ENCODE peak calls at places on chromosomes 13 and 19, in five cellular contexts. Q is Peyer's patch; U is colonic mucosa; S is stimulated activated CD4-positive, alpha-beta T cell treated with anti-CD3 and anti-CD28 coated beads, Interleukin-4, amount 100 ng/mL, for 1 hour; I is EH. R is an unnamed sample.

GRCh38 chr19:35673121-35673804 is 6.9 kb downstream of the UPK1A start:
- DNase-seq in I (peak), S (peak), Q (peak), U (no peak), R (peak)

GRCh38 chr19:48190288-48191284 is 20.1 kb downstream of the ZSWIM9 start:
- DNase-seq in I (peak), U (no peak), S (peak), Q (peak), R (peak)

GRCh38 chr13:52713894-52714293 is 25.7 kb downstream of the CNMD start:
- DNase-seq in S (no peak), Q (no peak), I (no peak), U (peak), R (no peak)

GRCh38 chr19:898663-899062 is 5.4 kb downstream of the RNU6-9 start:
- DNase-seq in U (no peak), Q (peak), S (no peak), I (no peak), R (peak)

GRCh38 chr19:7928334-7928706 is 2.4 kb upstream of the CTXN1 start:
- DNase-seq in I (no peak), Q (no peak), S (no peak), U (no peak), R (peak)

GRCh38 chr13:20332361-20333096 is 100.4 kb upstream of the GJB6 start:
- DNase-seq in U (no peak), I (peak), S (no peak), Q (no peak), R (no peak)

GRCh38 chr19:30555075-30555787 is 183.0 kb downstream of the ZNF536 start:
- DNase-seq in I (no peak), S (no peak), Q (peak), U (no peak), R (no peak)

GRCh38 chr19:8826371-8826770 is 5.7 kb downstream of the ZNF558 start:
- DNase-seq in Q (no peak), I (no peak), U (no peak), S (no peak), R (no peak)

GRCh38 chr13:78978381-78978998 is 319.5 kb upstream of the OBI1 start:
- DNase-seq in S (no peak), Q (peak), U (peak), I (peak), R (peak)

GRCh38 chr13:27130223-27131015 is 41.2 kb downstream of the USP12 start:
- DNase-seq in S (no peak), U (no peak), Q (no peak), I (peak), R (no peak)

GRCh38 chr19:4717966-4718701 is 5.5 kb downstream of the DPP9 start:
- DNase-seq in I (no peak), U (no peak), Q (no peak), S (no peak), R (no peak)

GRCh38 chr13:47033216-47033615 is 136.4 kb upstream of the HTR2A start:
- DNase-seq in S (no peak), U (no peak), I (peak), Q (no peak), R (no peak)

GRCh38 chr13:41654800-41655199 is 197.4 kb downstream of the RGCC start:
- DNase-seq in S (no peak), U (no peak), I (no peak), Q (no peak), R (no peak)

GRCh38 chr13:28535734-28536133 is 40.8 kb upstream of the FLT1 start:
- DNase-seq in I (no peak), S (no peak), Q (no peak), U (no peak), R (no peak)

GRCh38 chr19:6067975-6068374 is 42.3 kb downstream of the RFX2 start:
- DNase-seq in I (no peak), S (no peak), Q (peak), U (peak), R (no peak)

GRCh38 chr13:79647518-79647917 is 166.6 kb downstream of the NDFIP2 start:
- DNase-seq in S (no peak), U (no peak), I (no peak), Q (no peak), R (no peak)

GRCh38 chr13:57716295-57716694 is 84.8 kb downstream of the PCDH17 start:
- DNase-seq in I (no peak), S (no peak), U (no peak), Q (no peak), R (no peak)

GRCh38 chr19:55166530-55167268 is at the start of gene DNAAF3:
- DNase-seq in S (peak), I (peak), Q (peak), U (peak), R (no peak)

GRCh38 chr19:16037424-16038195 is 38.7 kb upstream of the TPM4 start:
- DNase-seq in S (no peak), Q (peak), U (no peak), I (no peak), R (peak)

R was measured in B cell.